ENCODE peak calls at places on chromosome 2, in four cellular contexts. One of them, this sample, is unnamed.

GRCh38 chr2:26471766-26472706 is 5.9 kb downstream of the OTOF start:
- DNase-seq in NCI-H226: no peak
- DNase-seq in WERI-Rb-1: peak; percentile 64
- DNase-seq in mammary epithelial cell: no peak
- DNase-seq in this sample: peak; percentile 24

GRCh38 chr2:75579186-75579585 is 18.4 kb upstream of the EVA1A start:
- DNase-seq in NCI-H226: no peak
- DNase-seq in mammary epithelial cell: no peak
- DNase-seq in WERI-Rb-1: no peak
- DNase-seq in this sample: no peak

GRCh38 chr2:162917626-162918025 is 79.1 kb upstream of the KCNH7 start:
- DNase-seq in WERI-Rb-1: no peak
- DNase-seq in mammary epithelial cell: no peak
- DNase-seq in NCI-H226: no peak
- DNase-seq in this sample: no peak

GRCh38 chr2:88656690-88657089 is 29.4 kb upstream of the EIF2AK3 start:
- DNase-seq in NCI-H226: peak; percentile 44
- DNase-seq in WERI-Rb-1: no peak
- DNase-seq in mammary epithelial cell: no peak
- DNase-seq in this sample: peak; percentile 62

GRCh38 chr2:16746329-16746728 is 80.7 kb upstream of the CYRIA start:
- DNase-seq in mammary epithelial cell: no peak
- DNase-seq in NCI-H226: no peak
- DNase-seq in WERI-Rb-1: no peak
- DNase-seq in this sample: no peak

GRCh38 chr2:12661472-12661871 is 55.3 kb upstream of the TRIB2 start:
- DNase-seq in WERI-Rb-1: no peak
- DNase-seq in NCI-H226: no peak
- DNase-seq in mammary epithelial cell: peak; percentile 58
- DNase-seq in this sample: peak; percentile 68

GRCh38 chr2:98577313-98577712 is 31.0 kb downstream of the COA5 start:
- DNase-seq in WERI-Rb-1: no peak
- DNase-seq in mammary epithelial cell: no peak
- DNase-seq in NCI-H226: no peak
- DNase-seq in this sample: no peak

GRCh38 chr2:241072553-241073165 is 29.4 kb downstream of the MTERF4 start:
- DNase-seq in NCI-H226: no peak
- DNase-seq in WERI-Rb-1: no peak
- DNase-seq in mammary epithelial cell: no peak
- DNase-seq in this sample: no peak

GRCh38 chr2:180075763-180076362 is 68.8 kb upstream of the CWC22 start:
- DNase-seq in NCI-H226: no peak
- DNase-seq in mammary epithelial cell: no peak
- DNase-seq in WERI-Rb-1: no peak
- DNase-seq in this sample: no peak

GRCh38 chr2:155145758-155146229 is 447.3 kb downstream of the KCNJ3 start:
- DNase-seq in mammary epithelial cell: no peak
- DNase-seq in WERI-Rb-1: no peak
- DNase-seq in NCI-H226: no peak
- DNase-seq in this sample: no peak

GRCh38 chr2:172085460-172086159 is at the start of gene DLX1:
- DNase-seq in NCI-H226: no peak
- DNase-seq in mammary epithelial cell: no peak
- DNase-seq in WERI-Rb-1: no peak
- DNase-seq in this sample: no peak

GRCh38 chr2:71607490-71607889 is 154.1 kb downstream of the DYSF start:
- DNase-seq in mammary epithelial cell: no peak
- DNase-seq in NCI-H226: no peak
- DNase-seq in WERI-Rb-1: peak; percentile 3
- DNase-seq in this sample: no peak

GRCh38 chr2:120473522-120474271 is 127.8 kb downstream of the INHBB start:
- DNase-seq in WERI-Rb-1: no peak
- DNase-seq in NCI-H226: no peak
- DNase-seq in mammary epithelial cell: peak; percentile 91
- DNase-seq in this sample: no peak

GRCh38 chr2:11056614-11057013 is 98.7 kb upstream of the SLC66A3 start:
- DNase-seq in NCI-H226: peak; percentile 51
- DNase-seq in mammary epithelial cell: peak; percentile 81
- DNase-seq in WERI-Rb-1: no peak
- DNase-seq in this sample: peak; percentile 97

GRCh38 chr2:128613876-128614275 is 295.2 kb upstream of the HS6ST1 start:
- DNase-seq in WERI-Rb-1: no peak
- DNase-seq in NCI-H226: no peak
- DNase-seq in mammary epithelial cell: no peak
- DNase-seq in this sample: no peak

GRCh38 chr2:85433511-85434089 is 15.1 kb downstream of the SH2D6 start:
- DNase-seq in NCI-H226: peak; percentile 84
- DNase-seq in mammary epithelial cell: peak; percentile 92
- DNase-seq in WERI-Rb-1: peak; percentile 61
- DNase-seq in this sample: peak; percentile 100

GRCh38 chr2:237264480-237265219 is 149.3 kb downstream of the COL6A3 start:
- DNase-seq in mammary epithelial cell: no peak
- DNase-seq in WERI-Rb-1: no peak
- DNase-seq in NCI-H226: no peak
- DNase-seq in this sample: peak; percentile 95